ENCODE peak calls at places on chromosomes 6 and 20, in nine cellular contexts. V is GM23248; P is GM04504; X is GM18507; Z is islet precursor cell; T is kidney glomerular epithelial cell; C is stimulated activated naive CD4-positive, alpha-beta T cell; Y is aorta; K is COR-L47. E is an unnamed sample.

GRCh38 chr6:2047855-2048254 is 197.6 kb downstream of the GMDS start:
- DNase-seq in C (no peak), Y (no peak), X (no peak), V (no peak), T (no peak), Z (no peak), K (no peak), P (no peak), E (no peak)

GRCh38 chr6:135686784-135687301 is 164.7 kb upstream of the PDE7B start:
- DNase-seq in T (no peak), V (peak; percentile 4), Z (no peak), Y (no peak), P (peak; percentile 26), C (no peak), X (no peak), K (no peak), E (no peak)

GRCh38 chr20:57400262-57400701 is 9.1 kb downstream of the RBM38 start:
- DNase-seq in X (no peak), C (peak; percentile 33), Z (no peak), V (no peak), P (no peak), Y (peak; percentile 72), K (no peak), T (no peak), E (peak; percentile 34)

GRCh38 chr6:144232434-144233223 is 52.5 kb upstream of the UTRN start:
- DNase-seq in Y (no peak), K (no peak), T (no peak), P (no peak), C (no peak), X (no peak), Z (no peak), V (no peak), E (no peak)

GRCh38 chr6:27161946-27162603 is 85.4 kb upstream of the PRSS16 start:
- DNase-seq in T (peak; percentile 48), K (peak; percentile 47), X (no peak), Y (no peak), P (no peak), V (peak; percentile 66), C (peak; percentile 68), Z (no peak), E (no peak)

GRCh38 chr20:50336631-50337030 is 146.0 kb downstream of the CEBPB start:
- DNase-seq in Y (no peak), P (no peak), Z (no peak), T (no peak), V (peak; percentile 85), X (no peak), K (no peak), C (no peak), E (no peak)

GRCh38 chr6:31567531-31568370 is 4.3 kb upstream of the LTA start:
- DNase-seq in X (no peak), V (no peak), T (no peak), Z (peak; percentile 83), Y (no peak), C (peak; percentile 38), P (no peak), K (no peak), E (peak; percentile 52)

GRCh38 chr6:111096246-111096645 is 8.9 kb downstream of the SLC16A10 start:
- DNase-seq in C (peak; percentile 82), P (no peak), Z (no peak), T (no peak), V (no peak), X (no peak), Y (no peak), K (peak; percentile 79), E (peak; percentile 26)

GRCh38 chr6:144936764-144937163 is 651.6 kb downstream of the UTRN start:
- DNase-seq in Y (no peak), Z (no peak), V (peak; percentile 63), C (no peak), K (no peak), P (no peak), T (no peak), X (no peak), E (no peak)

GRCh38 chr6:68343901-68344300 is 291.2 kb upstream of the ADGRB3 start:
- DNase-seq in Z (peak; percentile 76), K (peak; percentile 83), P (no peak), X (no peak), C (no peak), T (peak; percentile 33), Y (no peak), V (peak; percentile 1), E (no peak)

GRCh38 chr6:100678027-100678426 is 203.1 kb downstream of the ASCC3 start:
- DNase-seq in Z (no peak), Y (no peak), C (no peak), T (no peak), P (no peak), V (peak; percentile 9), K (no peak), X (no peak), E (no peak)

GRCh38 chr6:4394786-4395185 is 259.4 kb upstream of the ECI2 start:
- DNase-seq in X (no peak), C (no peak), V (no peak), Z (peak; percentile 73), Y (no peak), T (no peak), P (no peak), K (no peak), E (no peak)

GRCh38 chr6:121504227-121504626 is 68.8 kb downstream of the GJA1 start:
- DNase-seq in T (peak; percentile 94), X (no peak), Y (no peak), C (no peak), V (peak; percentile 87), P (no peak), Z (no peak), K (no peak), E (no peak)